ENCODE peak calls at places on chromosome 5, in seven cellular contexts. J is H1, C is SK-N-SH, I is GM12878, N is HCT116, U is K562, G is HepG2. H is an unnamed sample.

GRCh38 chr5:171701138-171701537 is 84.5 kb upstream of the SMIM23 start:
- DNase-seq in J (no peak), C (no peak), I (no peak), N (no peak), U (no peak), G (no peak), H (no peak)

GRCh38 chr5:10552183-10553143 is 11.4 kb upstream of the ANKRD33B start:
- DNase-seq in J (no peak), C (no peak), I (no peak), N (peak; percentile 42), U (no peak), G (no peak), H (no peak)

GRCh38 chr5:109757490-109757889 is 67.8 kb downstream of the MAN2A1 start:
- DNase-seq in J (no peak), C (no peak), I (no peak), N (no peak), U (no peak), G (no peak), H (no peak)

GRCh38 chr5:1892685-1893445 is 10.1 kb upstream of the IRX4 start:
- DNase-seq in J (no peak), C (no peak), I (no peak), N (no peak), U (no peak), G (no peak), H (no peak)

GRCh38 chr5:175816348-175816747 is 55.0 kb upstream of the CPLX2 start:
- DNase-seq in J (no peak), C (no peak), I (no peak), N (peak; percentile 37), U (peak; percentile 16), G (peak; percentile 27), H (no peak)

GRCh38 chr5:76546497-76547102 is 76.6 kb downstream of the F2RL2 start:
- DNase-seq in J (no peak), C (no peak), I (peak; percentile 51), N (no peak), U (no peak), G (peak; percentile 36), H (no peak)

GRCh38 chr5:140242890-140243585 is 59.9 kb downstream of the PFDN1 start:
- DNase-seq in J (no peak), C (no peak), I (no peak), N (no peak), U (no peak), G (no peak), H (no peak)

GRCh38 chr5:50439221-50439620 is 1.9 kb downstream of the EMB start:
- DNase-seq in J (no peak), C (no peak), I (no peak), N (no peak), U (no peak), G (no peak), H (no peak)

GRCh38 chr5:88256872-88257271 is 11.8 kb downstream of the TMEM161B start:
- DNase-seq in J (peak; percentile 63), C (no peak), I (no peak), N (no peak), U (no peak), G (peak; percentile 30), H (no peak)

GRCh38 chr5:167653645-167654106 is 637.8 kb upstream of the WWC1 start:
- DNase-seq in J (no peak), C (no peak), I (no peak), N (no peak), U (no peak), G (no peak), H (no peak)

GRCh38 chr5:180169246-180170110 is 39.5 kb downstream of the RASGEF1C start:
- DNase-seq in J (no peak), C (no peak), I (no peak), N (no peak), U (no peak), G (no peak), H (no peak)

GRCh38 chr5:135392256-135392655 is 6.8 kb downstream of the MACROH2A1 start:
- DNase-seq in J (no peak), C (no peak), I (no peak), N (no peak), U (no peak), G (no peak), H (no peak)

GRCh38 chr5:179731791-179732411 is 721 bp upstream of the MAML1 start:
- DNase-seq in J (no peak), C (no peak), I (peak; percentile 43), N (no peak), U (peak; percentile 62), G (peak; percentile 59), H (no peak)

GRCh38 chr5:129384736-129385135 is 75.4 kb upstream of the ADAMTS19 start:
- DNase-seq in J (no peak), C (no peak), I (no peak), N (no peak), U (no peak), G (no peak), H (no peak)

GRCh38 chr5:117594165-117594564 is 1019.5 kb upstream of the SEMA6A start:
- DNase-seq in J (no peak), C (no peak), I (no peak), N (no peak), U (no peak), G (no peak), H (no peak)

GRCh38 chr5:142428773-142429473 is 104.1 kb upstream of the SPRY4 start:
- DNase-seq in J (no peak), C (no peak), I (no peak), N (no peak), U (no peak), G (no peak), H (no peak)

GRCh38 chr5:94901071-94901979 is 282.9 kb downstream of the SLF1 start:
- DNase-seq in J (no peak), C (no peak), I (peak; percentile 23), N (no peak), U (no peak), G (no peak), H (no peak)

GRCh38 chr5:124072570-124072969 is 560.6 kb downstream of the CSNK1G3 start:
- DNase-seq in J (no peak), C (no peak), I (no peak), N (no peak), U (no peak), G (no peak), H (no peak)

GRCh38 chr5:132389453-132390286 is 20.2 kb downstream of the SLC22A5 start:
- DNase-seq in J (no peak), C (no peak), I (no peak), N (peak; percentile 99), U (no peak), G (no peak), H (no peak)

GRCh38 chr5:61299254-61299653 is 32.8 kb upstream of the ZSWIM6 start:
- DNase-seq in J (no peak), C (no peak), I (no peak), N (no peak), U (no peak), G (no peak), H (no peak)

GRCh38 chr5:150626853-150627276 is 13.6 kb upstream of the SYNPO start:
- DNase-seq in J (no peak), C (no peak), I (no peak), N (no peak), U (no peak), G (no peak), H (peak; percentile 70)

GRCh38 chr5:2207966-2208544 is 325.3 kb upstream of the IRX4 start:
- DNase-seq in J (peak; percentile 46), C (peak; percentile 44), I (no peak), N (no peak), U (peak; percentile 54), G (peak; percentile 18), H (peak; percentile 79)

GRCh38 chr5:174910245-174910737 is 185.9 kb downstream of the MSX2 start:
- DNase-seq in J (peak; percentile 59), C (peak; percentile 90), I (no peak), N (peak; percentile 49), U (peak; percentile 70), G (peak; percentile 36), H (peak; percentile 79)

GRCh38 chr5:177067491-177067890 is 19.2 kb upstream of the FGFR4 start:
- DNase-seq in J (no peak), C (no peak), I (no peak), N (no peak), U (no peak), G (no peak), H (no peak)

GRCh38 chr5:56981906-56982305 is 30.0 kb upstream of the MIER3 start:
- DNase-seq in J (no peak), C (no peak), I (no peak), N (no peak), U (no peak), G (no peak), H (no peak)

GRCh38 chr5:95892784-95893354 is 68.8 kb downstream of the ELL2 start:
- DNase-seq in J (no peak), C (peak; percentile 33), I (no peak), N (peak; percentile 16), U (peak; percentile 65), G (peak; percentile 48), H (peak; percentile 66)

GRCh38 chr5:90932052-90932699 is 373.6 kb downstream of the ADGRV1 start:
- DNase-seq in J (no peak), C (peak; percentile 77), I (peak; percentile 12), N (peak; percentile 44), U (peak; percentile 67), G (peak; percentile 48), H (peak; percentile 60)

GRCh38 chr5:164562271-164562856 is 1056.9 kb downstream of the MAT2B start:
- DNase-seq in J (no peak), C (no peak), I (no peak), N (no peak), U (no peak), G (no peak), H (no peak)
- TF ChIP-seq JUND in J (no peak), C (no peak), I (no peak), N (no peak), U (no peak), G (no peak), H (no peak)

GRCh38 chr5:72308853-72309191 is 11.2 kb downstream of the MRPS27 start:
- DNase-seq in J (no peak), C (no peak), I (no peak), N (no peak), U (peak; percentile 30), G (no peak), H (no peak)

GRCh38 chr5:72320022-72320898 is at the start of the genes MRPS27 and PTCD2:
- DNase-seq in J (peak; percentile 98), C (peak; percentile 97), I (peak; percentile 90), N (peak; percentile 98), U (peak; percentile 99), G (peak; percentile 95), H (peak; percentile 95)

GRCh38 chr5:72314571-72315172 is 5.4 kb downstream of the MRPS27 start:
- DNase-seq in J (no peak), C (peak; percentile 17), I (no peak), N (no peak), U (peak; percentile 46), G (peak; percentile 71), H (peak; percentile 41)
- TF ChIP-seq JUND in J (no peak), C (no peak), I (no peak), N (no peak), U (no peak), G (no peak), H (no peak)

DNA sequence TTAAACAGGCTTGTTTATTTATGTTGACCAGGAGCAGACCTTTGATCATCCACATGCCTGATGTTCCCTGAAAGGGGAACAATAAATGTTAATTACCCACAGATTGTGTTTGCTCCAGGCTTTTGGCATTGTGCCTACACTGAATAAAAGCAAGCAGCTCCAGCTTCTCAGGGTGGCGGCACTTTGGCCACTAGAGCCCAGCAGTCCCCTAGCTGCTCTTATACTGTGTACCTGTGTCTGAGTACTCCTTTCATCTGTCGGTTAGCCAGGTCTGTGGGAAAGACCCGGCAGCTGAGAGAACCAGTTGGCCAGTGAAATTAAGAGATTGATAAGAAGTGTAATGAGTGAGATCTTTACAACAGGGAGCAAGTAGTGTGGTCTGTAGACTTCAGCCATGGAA is 254.8 kb upstream of the FTMT start:
- DNase-seq in J (no peak), C (no peak), I (no peak), N (no peak), U (no peak), G (no peak), H (no peak)
- TF ChIP-seq JUND in J (no peak), C (no peak), I (no peak), N (no peak), U (no peak), G (no peak), H (no peak)

GRCh38 chr5:38208782-38209378 is 49.5 kb upstream of the EGFLAM start:
- DNase-seq in J (no peak), C (peak; percentile 51), I (no peak), N (peak; percentile 47), U (peak; percentile 69), G (peak; percentile 46), H (peak; percentile 43)
- TF ChIP-seq JUND in J (no peak), C (no peak), I (no peak), N (no peak), U (no peak), G (no peak), H (no peak)